ENCODE peak calls at places on chromosomes 4 and X, in five cellular contexts. W is tibial nerve, O is stomach, Z is A549, L is sigmoid colon. A is an unnamed sample.

GRCh38 chr4:185541251-185541671 is 6.0 kb upstream of the PDLIM3 start:
- DNase-seq in W (no peak), O (no peak), Z (no peak), L (peak; percentile 77), A (peak; percentile 70)

GRCh38 chr4:113738251-113738650 is 23.3 kb downstream of the CAMK2D start:
- DNase-seq in W (no peak), O (no peak), Z (no peak), L (no peak), A (no peak)

GRCh38 chr4:15427715-15428114 is at the start of gene C1QTNF7:
- DNase-seq in W (no peak), O (no peak), Z (no peak), L (no peak), A (no peak)

GRCh38 chr4:40165931-40166330 is 30.9 kb upstream of the RHOH start:
- DNase-seq in W (no peak), O (no peak), Z (no peak), L (no peak), A (no peak)

GRCh38 chrX:68832101-68832416 is 3.2 kb downstream of the EFNB1 start:
- DNase-seq in W (no peak), O (peak; percentile 45), Z (no peak), L (peak; percentile 82), A (no peak)

GRCh38 chr4:149173241-149174013 is 642.2 kb downstream of the IQCM start:
- DNase-seq in W (no peak), O (no peak), Z (no peak), L (no peak), A (no peak)

GRCh38 chr4:56234098-56234497 is 153.2 kb downstream of the AASDH start:
- DNase-seq in W (no peak), O (no peak), Z (no peak), L (no peak), A (no peak)

GRCh38 chrX:31350808-31351074 is 278.9 kb upstream of the FTHL17 start:
- DNase-seq in W (no peak), O (no peak), Z (no peak), L (no peak), A (no peak)

GRCh38 chr4:113756005-113756410 is 5.5 kb downstream of the CAMK2D start:
- DNase-seq in W (no peak), O (no peak), Z (no peak), L (no peak), A (no peak)

GRCh38 chr4:15063341-15063740 is 61.1 kb downstream of the CPEB2 start:
- DNase-seq in W (no peak), O (no peak), Z (no peak), L (no peak), A (no peak)

GRCh38 chr4:86508436-86508835 is 85.7 kb upstream of the PTPN13 start:
- DNase-seq in W (no peak), O (no peak), Z (no peak), L (no peak), A (no peak)

GRCh38 chrX:107485019-107485418 is 35.6 kb downstream of the FRMPD3 start:
- DNase-seq in W (no peak), O (no peak), Z (no peak), L (no peak), A (no peak)

GRCh38 chr4:43163101-43163792 is 270.7 kb downstream of the GRXCR1 start:
- DNase-seq in W (no peak), O (no peak), Z (no peak), L (no peak), A (no peak)

GRCh38 chr4:73281396-73281795 is 22.8 kb upstream of the ANKRD17 start:
- DNase-seq in W (no peak), O (no peak), Z (no peak), L (no peak), A (no peak)

GRCh38 chr4:153393397-153393796 is 48.9 kb downstream of the MND1 start:
- DNase-seq in W (no peak), O (no peak), Z (peak; percentile 14), L (peak; percentile 66), A (no peak)

GRCh38 chr4:52172166-52172565 is 121.1 kb downstream of the SPATA18 start:
- DNase-seq in W (no peak), O (no peak), Z (no peak), L (no peak), A (no peak)

GRCh38 chr4:2260336-2261109 is 1.4 kb downstream of the MXD4 start:
- DNase-seq in W (peak; percentile 13), O (peak; percentile 28), Z (no peak), L (peak; percentile 74), A (peak; percentile 82)

GRCh38 chr4:182416101-182416500 is 172.9 kb downstream of the TENM3 start:
- DNase-seq in W (no peak), O (no peak), Z (no peak), L (no peak), A (no peak)

GRCh38 chr4:5503295-5503694 is 205.1 kb downstream of the EVC2 start:
- DNase-seq in W (no peak), O (no peak), Z (no peak), L (no peak), A (no peak)

GRCh38 chrX:48806088-48806487 is 4.2 kb downstream of the HDAC6 start:
- DNase-seq in W (no peak), O (no peak), Z (peak; percentile 21), L (no peak), A (no peak)

GRCh38 chrX:48800574-48801280 is 1.1 kb upstream of the HDAC6 start:
- DNase-seq in W (no peak), O (no peak), Z (no peak), L (no peak), A (no peak)

GRCh38 chrX:48801281-48802088 is at the start of gene HDAC6:
- DNase-seq in W (peak; percentile 90), O (peak; percentile 97), Z (peak; percentile 99), L (peak; percentile 99), A (peak; percentile 97)

GRCh38 chrX:48802813-48803261 is 970 bp downstream of the HDAC6 start:
- DNase-seq in W (no peak), O (no peak), Z (no peak), L (no peak), A (no peak)

DNA sequence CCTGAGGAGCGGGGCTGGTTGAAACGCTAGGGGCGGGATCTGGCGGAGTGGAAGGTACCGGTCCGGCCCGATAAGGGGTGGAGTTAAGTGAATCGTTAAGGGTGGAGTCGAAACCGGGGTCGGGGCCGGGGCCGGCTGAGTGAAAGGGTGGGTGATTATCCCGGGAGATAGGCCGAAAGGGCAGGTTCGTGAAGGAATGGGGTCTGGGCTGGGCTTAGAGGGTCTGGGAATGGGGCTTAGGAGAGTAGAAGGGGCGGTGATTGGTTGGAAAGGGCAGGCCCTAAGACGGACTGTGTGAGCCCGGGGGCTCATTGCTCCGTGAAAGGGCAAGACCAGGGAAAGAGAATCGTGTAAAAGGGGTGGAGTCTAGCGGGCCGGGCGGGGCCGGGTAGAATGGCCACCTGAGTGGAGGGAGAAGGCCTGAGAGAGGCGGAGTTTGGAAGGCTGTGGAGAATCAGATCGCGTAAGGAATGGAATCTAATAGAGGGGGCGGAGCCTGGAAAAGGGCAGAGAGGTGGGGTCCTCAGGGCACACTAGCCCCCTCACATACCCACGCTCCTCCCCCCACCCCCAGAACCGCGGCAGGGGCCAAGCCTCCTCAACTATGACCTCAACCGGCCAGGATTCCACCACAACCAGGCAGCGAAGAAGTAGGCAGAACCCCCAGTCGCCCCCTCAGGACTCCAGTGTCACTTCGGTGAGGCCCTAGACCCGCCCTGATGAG is 384 bp downstream of the HDAC6 start:
- DNase-seq in W (peak; percentile 71), O (peak; percentile 86), Z (peak; percentile 91), L (peak; percentile 94), A (peak; percentile 92)
- TF ChIP-seq POLR2A in W (no peak), O (no peak), Z (peak; percentile 50), L (peak; percentile 81), A (peak; percentile 35)

DNA sequence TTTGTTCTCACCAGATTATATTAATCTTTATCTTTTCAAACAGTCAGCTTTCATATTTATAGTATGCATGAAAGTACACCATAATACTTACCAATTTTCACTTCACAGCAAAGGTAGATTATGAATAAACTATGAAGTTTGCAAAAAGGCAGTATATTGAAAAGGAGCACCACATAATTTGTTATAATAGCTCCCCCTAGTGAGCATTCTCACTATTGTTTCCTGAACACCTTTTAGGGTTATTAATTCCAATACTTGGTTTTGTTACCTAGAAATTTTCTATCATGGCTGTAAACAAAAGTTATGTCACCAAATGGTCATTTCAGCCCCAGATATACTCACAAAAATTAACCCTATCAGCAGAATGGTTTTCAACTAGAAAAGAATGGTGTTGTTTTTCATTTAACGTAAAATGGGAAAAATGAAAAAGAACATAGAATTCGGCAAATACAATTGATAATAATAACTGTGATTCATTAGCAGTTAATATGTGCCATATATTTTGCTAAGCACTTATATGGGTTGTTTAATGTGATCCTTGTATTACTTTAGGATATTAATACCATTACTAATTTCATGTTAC is 30.2 kb upstream of the NKX6-1 start:
- DNase-seq in W (no peak), O (no peak), Z (peak; percentile 12), L (no peak), A (no peak)
- TF ChIP-seq EP300 in W (no peak), O (no peak), Z (no peak), L (no peak), A (no peak)

GRCh38 chrX:153410888-153411254 is 401 bp upstream of the ZFP92 start:
- DNase-seq in W (no peak), O (no peak), Z (no peak), L (no peak), A (no peak)

GRCh38 chrX:153411988-153412574 is 809 bp downstream of the ZFP92 start:
- DNase-seq in W (no peak), O (no peak), Z (no peak), L (no peak), A (no peak)

GRCh38 chrX:153410328-153410727 is 944 bp upstream of the ZFP92 start:
- DNase-seq in W (no peak), O (no peak), Z (no peak), L (no peak), A (no peak)

GRCh38 chrX:153412746-153413720 is 1.8 kb downstream of the ZFP92 start:
- DNase-seq in W (no peak), O (no peak), Z (peak; percentile 9), L (no peak), A (no peak)

DNA sequence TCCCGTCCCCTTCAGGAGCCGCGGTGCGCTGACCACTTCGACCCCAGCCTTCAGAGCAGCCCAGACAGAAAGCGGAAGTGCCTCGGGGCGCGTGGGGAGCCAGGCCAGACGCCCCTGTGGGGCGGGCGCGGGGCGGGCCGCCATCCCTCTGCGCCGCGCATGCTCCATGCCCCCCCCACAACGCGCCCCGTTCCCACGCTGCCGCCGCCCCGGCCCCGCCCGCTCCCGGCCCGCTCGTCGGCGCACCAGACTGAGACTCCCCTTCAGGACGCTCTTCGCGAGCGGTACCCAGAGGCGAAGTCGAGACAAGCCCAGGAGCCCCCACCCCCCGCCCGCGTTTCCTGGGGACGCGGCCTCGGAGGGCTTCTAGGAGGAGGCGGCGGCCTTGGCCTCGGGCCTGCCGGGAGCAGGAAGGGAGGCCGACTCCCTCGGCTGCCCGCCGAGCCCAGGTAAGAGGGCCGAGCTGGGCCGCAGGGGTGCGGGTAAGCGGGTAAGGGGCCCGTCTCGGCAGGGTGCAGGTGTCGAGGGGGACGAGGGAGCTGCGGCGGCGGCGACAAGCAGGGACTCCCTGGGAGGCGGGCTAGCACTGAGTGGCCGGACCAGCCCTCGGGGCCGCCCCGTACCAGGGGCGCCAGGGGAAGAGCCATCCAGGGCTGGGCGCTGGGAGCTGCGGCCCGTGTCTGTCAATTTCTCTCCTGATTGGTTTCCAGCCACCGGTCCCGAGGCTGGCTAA is at the start of gene ZFP92:
- DNase-seq in W (no peak), O (peak; percentile 28), Z (no peak), L (no peak), A (no peak)
- TF ChIP-seq POLR2A in W (no peak), O (no peak), Z (no peak), L (no peak), A (no peak)

DNA sequence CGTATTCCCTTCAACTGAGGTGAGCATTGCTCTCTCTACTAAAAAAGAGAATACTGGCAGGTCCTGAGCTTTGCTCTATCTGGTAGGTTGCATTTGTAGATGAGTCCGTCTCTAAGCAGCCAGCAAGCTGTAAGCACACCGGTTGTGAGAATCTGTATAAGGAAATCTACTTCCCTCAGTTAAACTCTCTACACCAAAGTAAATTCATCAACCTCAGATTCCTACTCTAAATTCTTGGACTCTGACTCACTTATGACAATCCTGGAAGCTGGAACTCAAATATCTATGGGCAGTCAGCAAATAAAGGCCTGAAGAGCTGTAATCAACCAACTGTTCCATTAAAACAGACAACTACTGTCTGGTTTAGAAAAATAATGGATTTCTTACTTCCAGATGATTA is 37.9 kb downstream of the FAT1 start:
- DNase-seq in W (no peak), O (no peak), Z (peak; percentile 73), L (no peak), A (no peak)
- TF ChIP-seq EP300 in W (no peak), O (no peak), Z (no peak), L (no peak), A (no peak)

A was measured in suprapubic skin.